ENCODE peak calls at places on chromosomes 13 and 19, in four cellular contexts. A, J, D and V are unnamed samples.

GRCh38 chr13:66077286-66077685 is 1152.8 kb downstream of the PCDH9 start:
- DNase-seq in A (peak; percentile 59), J (no peak), D (no peak), V (no peak)

GRCh38 chr19:14116918-14117578 is 514 bp downstream of the PRKACA start:
- DNase-seq in A (no peak), J (no peak), D (no peak), V (no peak)

GRCh38 chr19:51368366-51369282 is at the start of gene CLDND2:
- DNase-seq in A (no peak), J (no peak), D (no peak), V (no peak)

GRCh38 chr19:56105090-56105701 is 15.9 kb downstream of the ZNF787 start:
- DNase-seq in A (peak; percentile 39), J (peak; percentile 57), D (peak; percentile 52), V (peak; percentile 79)

GRCh38 chr13:113026391-113026910 is 57.4 kb downstream of the MCF2L start:
- DNase-seq in A (no peak), J (no peak), D (no peak), V (no peak)

GRCh38 chr13:41452462-41452861 is 4.9 kb upstream of the RGCC start:
- DNase-seq in A (no peak), J (no peak), D (no peak), V (no peak)

GRCh38 chr19:36128392-36128736 is 11.5 kb upstream of the CAPNS1 start:
- DNase-seq in A (no peak), J (no peak), D (no peak), V (no peak)

GRCh38 chr13:34608326-34608725 is 333.7 kb upstream of the NBEA start:
- DNase-seq in A (no peak), J (no peak), D (no peak), V (no peak)

GRCh38 chr13:51585696-51586095 is 1.4 kb downstream of the WDFY2 start:
- DNase-seq in A (peak; percentile 84), J (peak; percentile 39), D (no peak), V (no peak)

GRCh38 chr13:99756281-99756680 is 215.3 kb downstream of the ZIC5 start:
- DNase-seq in A (no peak), J (no peak), D (no peak), V (no peak)

GRCh38 chr13:51298812-51299211 is 40.7 kb upstream of the SERPINE3 start:
- DNase-seq in A (peak; percentile 18), J (peak; percentile 19), D (no peak), V (no peak)

GRCh38 chr19:4870025-4870700 is 2.7 kb upstream of the PLIN3 start:
- DNase-seq in A (peak; percentile 97), J (peak; percentile 93), D (no peak), V (no peak)

GRCh38 chr19:39110263-39110967 is 15.2 kb upstream of the PAK4 start:
- DNase-seq in A (peak; percentile 50), J (peak; percentile 39), D (peak; percentile 76), V (peak; percentile 83)
- TF ChIP-seq CTCF in A (peak; percentile 82), J (peak; percentile 75), D (peak; percentile 80), V (peak; percentile 75)

DNA sequence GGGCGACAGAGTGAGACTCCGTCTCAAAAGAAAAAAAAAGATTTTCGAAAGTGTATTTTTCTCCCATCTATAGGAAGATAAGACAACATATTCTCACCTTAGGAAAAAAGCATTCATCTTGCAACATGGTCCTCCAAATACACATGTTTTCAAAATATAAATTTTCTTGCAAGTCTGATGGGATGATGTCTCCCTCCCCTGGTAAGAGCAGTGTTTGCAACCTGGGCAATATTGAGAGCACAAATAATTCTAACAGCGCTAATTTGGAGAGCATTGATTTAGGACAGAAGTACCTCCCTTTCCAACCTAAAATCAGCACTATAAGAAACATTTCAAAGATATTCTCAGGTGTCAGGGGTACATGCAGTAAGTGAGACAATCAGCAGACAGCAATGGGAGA is 61.0 kb upstream of the SHISA2 start:
- DNase-seq in A (peak; percentile 7), J (no peak), D (no peak), V (no peak)
- TF ChIP-seq CTCF in A (peak; percentile 19), J (peak; percentile 7), D (no peak), V (no peak)

DNA sequence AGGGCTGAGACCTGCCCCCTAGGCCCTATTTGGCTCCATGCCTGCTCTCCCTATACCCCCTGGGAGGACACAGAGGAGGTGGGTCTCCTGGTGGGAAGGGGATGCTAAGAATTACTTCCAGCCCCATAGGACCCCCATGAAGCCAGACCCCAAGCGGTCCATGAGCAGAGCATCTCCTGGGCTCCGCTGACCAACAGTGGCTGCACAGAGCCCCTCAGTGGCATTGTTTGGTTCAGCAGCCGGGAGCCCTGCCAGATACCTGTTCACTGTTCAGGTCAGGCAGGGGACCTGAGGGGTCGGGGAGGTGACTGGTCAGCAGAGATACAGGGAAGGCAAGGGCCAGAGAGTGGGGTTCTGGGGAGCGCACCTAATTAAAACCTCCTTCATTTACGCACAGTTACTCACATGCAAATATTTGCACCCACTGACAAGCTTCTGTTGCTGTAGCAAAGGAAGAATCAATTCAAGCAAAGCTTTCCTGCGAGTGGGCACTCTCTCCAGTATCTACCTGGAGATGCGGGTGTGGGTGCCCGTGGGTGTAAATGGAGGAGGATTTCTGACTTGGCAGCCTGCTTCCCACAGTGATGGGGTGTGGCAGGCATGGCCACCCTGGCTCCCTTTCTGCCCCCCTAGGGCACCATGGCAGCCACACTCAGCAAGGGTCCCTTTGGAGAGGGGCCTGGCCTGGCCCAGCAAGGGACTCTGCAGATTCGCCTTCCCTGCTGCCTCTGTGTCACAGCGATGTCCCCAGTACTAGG is 83.5 kb downstream of the CHST8 start:
- DNase-seq in A (no peak), J (no peak), D (no peak), V (no peak)
- TF ChIP-seq CTCF in A (no peak), J (no peak), D (no peak), V (no peak)

GRCh38 chr13:32383836-32384618 is 43.9 kb downstream of the N4BP2L1 start:
- DNase-seq in A (no peak), J (no peak), D (no peak), V (no peak)

GRCh38 chr13:32378012-32378411 is 49.9 kb downstream of the N4BP2L1 start:
- DNase-seq in A (no peak), J (peak; percentile 7), D (no peak), V (no peak)

GRCh38 chr13:32385369-32385768 is 42.6 kb downstream of the N4BP2L1 start:
- DNase-seq in A (no peak), J (no peak), D (no peak), V (no peak)

GRCh38 chr13:32384702-32385101 is 43.2 kb downstream of the N4BP2L1 start:
- DNase-seq in A (no peak), J (no peak), D (no peak), V (no peak)

GRCh38 chr13:32381539-32381938 is 46.4 kb downstream of the N4BP2L1 start:
- DNase-seq in A (peak; percentile 59), J (peak; percentile 63), D (no peak), V (peak; percentile 20)
- TF ChIP-seq CTCF in A (peak; percentile 69), J (peak; percentile 73), D (peak; percentile 57), V (peak; percentile 48)